ENCODE peak calls at places on chromosome 5, in four cellular contexts. U is COR-L47, P is heart left ventricle, J is endothelial cell. N is an unnamed sample.

GRCh38 chr5:78483809-78484521 is 123.5 kb downstream of the SCAMP1 start:
- DNase-seq in U (no peak), J (no peak), P (no peak), N (no peak)

GRCh38 chr5:159978358-159978757 is 30.6 kb upstream of the TTC1 start:
- DNase-seq in U (no peak), P (no peak), J (no peak), N (no peak)

GRCh38 chr5:124343451-124343867 is 403.0 kb downstream of the ZNF608 start:
- DNase-seq in P (no peak), J (no peak), U (no peak), N (no peak)

GRCh38 chr5:180815241-180816031 is 12.8 kb upstream of the MGAT1 start:
- DNase-seq in P (no peak), J (no peak), U (no peak), N (no peak)

GRCh38 chr5:57199866-57200265 is 26.0 kb downstream of the GPBP1 start:
- DNase-seq in P (no peak), J (no peak), U (no peak), N (no peak)

GRCh38 chr5:84086517-84086916 is 298.2 kb downstream of the EDIL3 start:
- DNase-seq in P (no peak), J (no peak), U (no peak), N (no peak)

GRCh38 chr5:37005946-37006540 is 129.5 kb downstream of the NIPBL start:
- DNase-seq in J (no peak), P (no peak), U (no peak), N (no peak)

GRCh38 chr5:54480296-54480695 is 24.8 kb downstream of the HSPB3 start:
- DNase-seq in U (no peak), J (no peak), P (no peak), N (no peak)

GRCh38 chr5:147509710-147510651 is at the start of gene DPYSL3:
- DNase-seq in U (peak), J (peak), P (peak), N (peak)

GRCh38 chr5:151678146-151678545 is 8.6 kb downstream of the SPARC start:
- DNase-seq in P (peak), J (no peak), U (no peak), N (no peak)

GRCh38 chr5:18968966-18969365 is 1019.0 kb downstream of the CDH18 start:
- DNase-seq in U (no peak), J (no peak), P (no peak), N (no peak)

GRCh38 chr5:35762368-35762767 is 94.3 kb upstream of the IL7R start:
- DNase-seq in U (no peak), P (no peak), J (no peak), N (no peak)

GRCh38 chr5:74935752-74936091 is 69.5 kb upstream of the FAM169A start:
- DNase-seq in J (no peak), U (no peak), P (no peak), N (no peak)

GRCh38 chr5:99004960-99005359 is 76.2 kb upstream of the CHD1 start:
- DNase-seq in P (no peak), U (no peak), J (no peak), N (no peak)

GRCh38 chr5:77210091-77211012 is at the start of gene PDE8B:
- DNase-seq in J (no peak), P (no peak), U (no peak), N (no peak)

GRCh38 chr5:76689321-76690026 is 26.5 kb upstream of the F2R start:
- DNase-seq in P (no peak), U (no peak), J (no peak), N (no peak)

GRCh38 chr5:176994460-176995121 is 12.0 kb downstream of the UIMC1 start:
- DNase-seq in U (no peak), J (no peak), P (peak), N (no peak)

GRCh38 chr5:84119252-84119651 is 265.4 kb downstream of the EDIL3 start:
- DNase-seq in J (no peak), P (no peak), U (no peak), N (no peak)

GRCh38 chr5:171221931-171222330 is 87.1 kb upstream of the TLX3 start:
- DNase-seq in J (no peak), P (no peak), U (no peak), N (no peak)

GRCh38 chr5:87780831-87781760 is 368.4 kb upstream of the CCNH start:
- DNase-seq in U (peak), J (peak), P (peak), N (peak)

GRCh38 chr5:90940227-90940995 is 381.8 kb downstream of the ADGRV1 start:
- DNase-seq in U (peak), P (no peak), J (peak), N (peak)

GRCh38 chr5:143896981-143897380 is 85.0 kb downstream of the HMHB1 start:
- DNase-seq in U (no peak), P (no peak), J (no peak), N (no peak)

GRCh38 chr5:106363578-106363977 is 1307.2 kb downstream of the EFNA5 start:
- DNase-seq in J (no peak), U (no peak), P (no peak), N (no peak)

GRCh38 chr5:97425511-97425910 is 242.5 kb upstream of the RIOK2 start:
- DNase-seq in P (no peak), J (peak), U (peak), N (no peak)

GRCh38 chr5:172106511-172107356 is 81.3 kb downstream of the STK10 start:
- DNase-seq in J (peak), P (no peak), U (peak), N (no peak)

GRCh38 chr5:131252824-131253171 is 11.1 kb upstream of the CDC42SE2 start:
- DNase-seq in U (no peak), P (peak), J (no peak), N (no peak)

GRCh38 chr5:65364907-65365306 is 116.8 kb downstream of the ADAMTS6 start:
- DNase-seq in P (no peak), U (peak), J (no peak), N (no peak)

GRCh38 chr5:150779397-150780179 is 1.0 kb downstream of the SMIM3 start:
- DNase-seq in J (no peak), P (no peak), U (no peak), N (no peak)

GRCh38 chr5:68464424-68464823 is 248.9 kb downstream of the PIK3R1 start:
- DNase-seq in P (no peak), J (no peak), U (no peak), N (no peak)

GRCh38 chr5:32331927-32332274 is 19.2 kb upstream of the MTMR12 start:
- DNase-seq in J (no peak), U (no peak), P (no peak), N (no peak)

GRCh38 chr5:171355302-171355724 is 32.3 kb upstream of the NPM1 start:
- DNase-seq in U (no peak), P (no peak), J (no peak), N (no peak)

GRCh38 chr5:9207820-9208418 is 338.0 kb downstream of the SEMA5A start:
- DNase-seq in U (peak), P (no peak), J (no peak), N (no peak)

GRCh38 chr5:172497591-172498255 is 43.4 kb upstream of the SH3PXD2B start:
- DNase-seq in P (no peak), J (no peak), U (no peak), N (no peak)

GRCh38 chr5:133256276-133256675 is 204.5 kb downstream of the HSPA4 start:
- DNase-seq in J (no peak), U (peak), P (no peak), N (no peak)

GRCh38 chr5:150057511-150057910 is 28.8 kb downstream of the CSF1R start:
- DNase-seq in J (no peak), U (no peak), P (no peak), N (no peak)

N was measured in NCI-H510A.